ENCODE peak calls at places on chromosomes 5 and 9, in four cellular contexts. E is substantia nigra, D is right atrium auricular region, Z is Kasumi-1. L is an unnamed sample.

GRCh38 chr9:87212563-87213154 is 265.4 kb upstream of the GAS1 start:
- DNase-seq in E (no peak), D (no peak), Z (no peak), L (no peak)

GRCh38 chr5:66415208-66415607 is 181.0 kb upstream of the MAST4 start:
- DNase-seq in Z (no peak), D (no peak), E (no peak), L (no peak)

GRCh38 chr5:143403607-143404415 is at the start of gene NR3C1:
- DNase-seq in E (peak), D (peak), Z (peak), L (peak)

GRCh38 chr9:38443181-38443580 is 18.9 kb upstream of the IGFBPL1 start:
- DNase-seq in E (no peak), D (no peak), Z (no peak), L (no peak)

GRCh38 chr9:71112866-71113265 is 8.6 kb downstream of the TRPM3 start:
- DNase-seq in Z (no peak), D (no peak), E (no peak), L (no peak)

GRCh38 chr5:112012112-112012511 is 255.1 kb upstream of the NREP start:
- DNase-seq in D (no peak), E (no peak), Z (no peak), L (no peak)

GRCh38 chr5:167813381-167813780 is 478.1 kb upstream of the WWC1 start:
- DNase-seq in E (no peak), Z (no peak), D (no peak), L (no peak)

GRCh38 chr9:126397056-126397455 is 70.4 kb downstream of the MVB12B start:
- DNase-seq in Z (no peak), E (no peak), D (no peak), L (no peak)

GRCh38 chr5:142327111-142327842 is 2.5 kb upstream of the SPRY4 start:
- DNase-seq in Z (no peak), D (peak), E (no peak), L (no peak)

GRCh38 chr5:166172597-166172996 is 2118.8 kb upstream of the WWC1 start:
- DNase-seq in Z (no peak), E (no peak), D (no peak), L (no peak)

GRCh38 chr9:124011460-124012301 is at the start of gene LHX2:
- DNase-seq in D (no peak), E (no peak), Z (peak), L (peak)

GRCh38 chr5:65663804-65664521 is 39.1 kb downstream of the SHLD3 start:
- DNase-seq in Z (no peak), E (no peak), D (no peak), L (no peak)

GRCh38 chr9:20441704-20442423 is 180.4 kb downstream of the MLLT3 start:
- DNase-seq in Z (no peak), D (no peak), E (no peak), L (no peak)

GRCh38 chr5:113188454-113188853 is 211.9 kb downstream of the DCP2 start:
- DNase-seq in D (no peak), Z (no peak), E (no peak), L (no peak)

GRCh38 chr9:109513871-109514270 is 15.8 kb upstream of the PTPN3 start:
- DNase-seq in E (no peak), Z (no peak), D (peak), L (no peak)

GRCh38 chr9:135506327-135507103 is 6.0 kb downstream of the MRPS2 start:
- DNase-seq in D (no peak), Z (no peak), E (no peak), L (no peak)

GRCh38 chr5:137718611-137719010 is 17.3 kb downstream of the KLHL3 start:
- DNase-seq in Z (no peak), E (no peak), D (no peak), L (no peak)

GRCh38 chr9:129073404-129073803 is 7.5 kb upstream of the DOLPP1 start:
- DNase-seq in Z (no peak), D (no peak), E (no peak), L (no peak)

L was measured in GF-D8.